ENCODE peak calls at places on chromosomes 11 and 22, in six cellular contexts. N is T-cell; T is NCI-H2081 treated with DMSO at 0.1 percent for 48 hours; V is stimulated activated CD4-positive, alpha-beta T cell treated with anti-CD3 and anti-CD28 coated beads, Interleukin-4, amount 100 ng/mL, for 4 hours; L is upper lobe of right lung; F is activated B cell treated with CpG ODN at 0.5 μM for 24 hours. S is an unnamed sample.

GRCh38 chr11:111631666-111632039 is 29.4 kb downstream of the SIK2 start:
- DNase-seq in L (no peak), N (no peak), T (no peak), V (no peak), F (no peak), S (no peak)

GRCh38 chr22:44672632-44673031 is 29.4 kb upstream of the PRR5 start:
- DNase-seq in F (no peak), V (no peak), L (no peak), T (no peak), N (no peak), S (no peak)

GRCh38 chr11:132941024-132941646 is 591.2 kb downstream of the OPCML start:
- DNase-seq in N (no peak), F (no peak), T (peak), V (no peak), L (no peak), S (no peak)

GRCh38 chr11:115244758-115245157 is 259.5 kb downstream of the CADM1 start:
- DNase-seq in N (no peak), L (no peak), T (no peak), F (no peak), V (no peak), S (no peak)

GRCh38 chr11:95092549-95093324 is 3.1 kb downstream of the ENDOD1 start:
- DNase-seq in V (peak), L (no peak), F (no peak), N (no peak), T (no peak), S (no peak)

GRCh38 chr11:64085915-64086262 is 50.2 kb downstream of the FLRT1 start:
- DNase-seq in T (no peak), V (no peak), L (no peak), N (no peak), F (no peak), S (no peak)

GRCh38 chr11:13271060-13271693 is 6.4 kb upstream of the BMAL1 start:
- DNase-seq in N (no peak), L (no peak), V (no peak), F (no peak), T (no peak), S (no peak)

GRCh38 chr11:19498986-19499669 is 213.5 kb upstream of the NAV2 start:
- DNase-seq in L (no peak), V (no peak), F (no peak), T (no peak), N (no peak), S (no peak)

GRCh38 chr11:129445226-129445625 is 69.6 kb downstream of the BARX2 start:
- DNase-seq in T (no peak), V (no peak), F (no peak), L (no peak), N (no peak), S (no peak)

GRCh38 chr11:110907629-110908028 is 195.4 kb upstream of the ARHGAP20 start:
- DNase-seq in F (no peak), T (no peak), N (no peak), V (no peak), L (no peak), S (peak)

GRCh38 chr11:71200172-71200716 is 52.1 kb downstream of the SHANK2 start:
- DNase-seq in L (no peak), N (no peak), F (no peak), V (no peak), T (no peak), S (no peak)

GRCh38 chr11:122863704-122864326 is 18.7 kb upstream of the JHY start:
- DNase-seq in F (no peak), V (peak), T (peak), L (no peak), N (peak), S (peak)

GRCh38 chr11:77195071-77195705 is 67.1 kb downstream of the MYO7A start:
- DNase-seq in T (no peak), N (no peak), L (peak), V (no peak), F (no peak), S (no peak)

GRCh38 chr11:43648888-43649287 is 31.6 kb upstream of the HSD17B12 start:
- DNase-seq in L (no peak), V (no peak), T (no peak), N (no peak), F (no peak), S (no peak)

GRCh38 chr11:83392556-83392955 is 106.4 kb upstream of the CCDC90B start:
- DNase-seq in T (no peak), F (no peak), L (no peak), N (no peak), V (no peak), S (no peak)

GRCh38 chr11:22466809-22467208 is 128.6 kb downstream of the SLC17A6 start:
- DNase-seq in T (no peak), F (no peak), L (no peak), N (no peak), V (no peak), S (no peak)

GRCh38 chr22:42913874-42914510 is 56.9 kb upstream of the ARFGAP3 start:
- DNase-seq in N (no peak), T (no peak), F (no peak), L (no peak), V (no peak), S (no peak)

GRCh38 chr11:72741849-72742521 is 10.2 kb downstream of the ARAP1 start:
- DNase-seq in V (no peak), T (no peak), L (no peak), N (no peak), F (no peak), S (no peak)

GRCh38 chr11:117979481-117980211 is 6.5 kb upstream of the IL10RA start:
- DNase-seq in L (no peak), T (no peak), V (no peak), F (no peak), N (no peak), S (no peak)

GRCh38 chr11:44596541-44597276 is 31.2 kb downstream of the CD82 start:
- DNase-seq in V (peak), N (peak), T (no peak), L (no peak), F (peak), S (no peak)

GRCh38 chr22:41286639-41287091 is 678 bp upstream of the RANGAP1 start:
- DNase-seq in N (peak), V (no peak), F (peak), T (no peak), L (no peak), S (peak)

GRCh38 chr22:46679711-46680269 is 58.3 kb downstream of the CERK start:
- DNase-seq in L (no peak), V (no peak), F (no peak), T (no peak), N (no peak), S (no peak)

GRCh38 chr11:90635145-90635544 is 412.3 kb upstream of the CHORDC1 start:
- DNase-seq in L (no peak), T (no peak), F (no peak), N (no peak), V (no peak), S (no peak)

S was measured in SK-N-MC.